ENCODE peak calls at places on chromosome 15, in seven cellular contexts. I is myocyte; H is stimulated activated naive CD8-positive, alpha-beta T cell treated with anti-CD3 and anti-CD28 coated beads, Interleukin-15, amount 100 ng/mL, for 72 hours; L is Ammon's horn; Y is sciatic nerve; X is stimulated activated naive B cell treated with anti-CD40 and anti-IgM and Interleukin-4, amounts not matched to agents 10 μg/mL and 1 μg/mL and 100 μg/mL, for 72 hours; B is AG08396. N is an unnamed sample.

GRCh38 chr15:37020852-37021251 is 79.5 kb downstream of the MEIS2 start:
- DNase-seq in I (no peak), H (no peak), L (no peak), Y (no peak), X (no peak), B (no peak), N (no peak)

GRCh38 chr15:45117327-45118130 is 3.4 kb downstream of the DUOXA2 start:
- DNase-seq in I (no peak), H (no peak), L (no peak), Y (no peak), X (no peak), B (no peak), N (no peak)

GRCh38 chr15:68930268-68931022 is at the start of gene SPESP1:
- DNase-seq in I (peak), H (peak), L (peak), Y (peak), X (peak), B (peak), N (peak)

GRCh38 chr15:99683000-99683670 is 50.1 kb downstream of the LYSMD4 start:
- DNase-seq in I (no peak), H (no peak), L (no peak), Y (no peak), X (no peak), B (no peak), N (no peak)

GRCh38 chr15:98649621-98649995 is 1.3 kb downstream of the IGF1R start:
- DNase-seq in I (peak), H (peak), L (no peak), Y (peak), X (peak), B (peak), N (peak)

GRCh38 chr15:43505723-43506122 is 11.7 kb upstream of the MAP1A start:
- DNase-seq in I (peak), H (no peak), L (no peak), Y (no peak), X (no peak), B (peak), N (no peak)

GRCh38 chr15:99241752-99242151 is 7.6 kb downstream of the TTC23 start:
- DNase-seq in I (no peak), H (no peak), L (no peak), Y (no peak), X (no peak), B (no peak), N (no peak)

GRCh38 chr15:68542771-68543544 is 35.8 kb upstream of the CORO2B start:
- DNase-seq in I (peak), H (no peak), L (peak), Y (no peak), X (no peak), B (peak), N (peak)

GRCh38 chr15:47296911-47297310 is 420.4 kb upstream of the SEMA6D start:
- DNase-seq in I (no peak), H (no peak), L (no peak), Y (no peak), X (no peak), B (no peak), N (no peak)

GRCh38 chr15:43900964-43901363 is 74.2 kb downstream of the WDR76 start:
- DNase-seq in I (no peak), H (no peak), L (no peak), Y (no peak), X (no peak), B (no peak), N (no peak)

GRCh38 chr15:51202783-51203182 is 108.1 kb upstream of the TNFAIP8L3 start:
- DNase-seq in I (no peak), H (no peak), L (no peak), Y (no peak), X (no peak), B (no peak), N (no peak)

GRCh38 chr15:63405683-63406456 is 24.2 kb upstream of the CA12 start:
- DNase-seq in I (no peak), H (no peak), L (peak), Y (no peak), X (no peak), B (no peak), N (no peak)

GRCh38 chr15:62573856-62574255 is 408.8 kb upstream of the C2CD4B start:
- DNase-seq in I (no peak), H (no peak), L (peak), Y (no peak), X (no peak), B (no peak), N (no peak)

GRCh38 chr15:40930430-40931299 is 1.5 kb downstream of the DLL4 start:
- DNase-seq in I (no peak), H (peak), L (no peak), Y (no peak), X (no peak), B (peak), N (peak)

GRCh38 chr15:68652141-68652540 is 73.3 kb downstream of the CORO2B start:
- DNase-seq in I (peak), H (no peak), L (peak), Y (peak), X (no peak), B (peak), N (no peak)

GRCh38 chr15:40031300-40031699 is 7.7 kb downstream of the SRP14 start:
- DNase-seq in I (no peak), H (no peak), L (no peak), Y (no peak), X (no peak), B (no peak), N (no peak)

GRCh38 chr15:88256261-88257230 is at the start of gene NTRK3:
- DNase-seq in I (no peak), H (no peak), L (peak), Y (peak), X (no peak), B (no peak), N (peak)

GRCh38 chr15:99105516-99106341 is 849 bp downstream of the SYNM start:
- DNase-seq in I (peak), H (peak), L (peak), Y (no peak), X (peak), B (peak), N (no peak)

GRCh38 chr15:75195122-75195765 is 6.4 kb upstream of the C15orf39 start:
- DNase-seq in I (no peak), H (no peak), L (peak), Y (no peak), X (no peak), B (no peak), N (peak)

GRCh38 chr15:99578809-99579208 is 13.0 kb downstream of the MEF2A start:
- DNase-seq in I (peak), H (no peak), L (no peak), Y (no peak), X (no peak), B (no peak), N (no peak)

GRCh38 chr15:31364301-31365031 is 37.8 kb downstream of the KLF13 start:
- DNase-seq in I (no peak), H (no peak), L (no peak), Y (no peak), X (no peak), B (no peak), N (peak)

GRCh38 chr15:43183270-43183669 is 1.9 kb upstream of the CCNDBP1 start:
- DNase-seq in I (no peak), H (no peak), L (no peak), Y (no peak), X (no peak), B (no peak), N (no peak)

GRCh38 chr15:89662893-89663673 is 7.8 kb upstream of the KIF7 start:
- DNase-seq in I (peak), H (no peak), L (no peak), Y (no peak), X (no peak), B (peak), N (no peak)

GRCh38 chr15:34879112-34879511 is 83.8 kb upstream of the ACTC1 start:
- DNase-seq in I (no peak), H (no peak), L (no peak), Y (no peak), X (no peak), B (no peak), N (no peak)

GRCh38 chr15:40349163-40349562 is 1.7 kb upstream of the PHGR1 start:
- DNase-seq in I (no peak), H (no peak), L (no peak), Y (no peak), X (no peak), B (no peak), N (no peak)

N was measured in cerebellum.